ENCODE peak calls at places on chromosome 3, in six cellular contexts. O is tibial nerve, V is Peyer's patch, B is uterus, G is NB4, S is spleen. H is an unnamed sample.

GRCh38 chr3:179194931-179195330 is 46.8 kb downstream of the PIK3CA start:
- DNase-seq in G (no peak), B (no peak), V (no peak), O (no peak), S (no peak), H (no peak)

GRCh38 chr3:32487781-32488526 is 14.7 kb downstream of the CMTM6 start:
- DNase-seq in B (no peak), V (no peak), S (no peak), G (no peak), O (no peak), H (no peak)

GRCh38 chr3:71168961-71169411 is 414.5 kb downstream of the FOXP1 start:
- DNase-seq in B (no peak), G (no peak), S (no peak), V (no peak), O (no peak), H (no peak)

GRCh38 chr3:55884066-55884465 is 397.0 kb upstream of the WNT5A start:
- DNase-seq in B (no peak), S (no peak), V (no peak), O (no peak), G (no peak), H (no peak)

GRCh38 chr3:175941352-175941751 is 1082.2 kb downstream of the NAALADL2 start:
- DNase-seq in S (no peak), V (no peak), G (peak), O (no peak), B (no peak), H (peak)

GRCh38 chr3:58490860-58491501 is 915 bp upstream of the KCTD6 start:
- DNase-seq in S (peak), O (no peak), G (no peak), B (peak), V (no peak), H (peak)

GRCh38 chr3:28103871-28104270 is 137.5 kb upstream of the CMC1 start:
- DNase-seq in O (no peak), S (no peak), V (no peak), B (no peak), G (no peak), H (no peak)

GRCh38 chr3:149411583-149411982 is 34.1 kb upstream of the TM4SF1 start:
- DNase-seq in G (no peak), O (no peak), S (no peak), B (no peak), V (no peak), H (no peak)

GRCh38 chr3:64884574-64884973 is 196.8 kb upstream of the ADAMTS9 start:
- DNase-seq in V (no peak), G (no peak), B (peak), O (no peak), S (no peak), H (no peak)

DNA sequence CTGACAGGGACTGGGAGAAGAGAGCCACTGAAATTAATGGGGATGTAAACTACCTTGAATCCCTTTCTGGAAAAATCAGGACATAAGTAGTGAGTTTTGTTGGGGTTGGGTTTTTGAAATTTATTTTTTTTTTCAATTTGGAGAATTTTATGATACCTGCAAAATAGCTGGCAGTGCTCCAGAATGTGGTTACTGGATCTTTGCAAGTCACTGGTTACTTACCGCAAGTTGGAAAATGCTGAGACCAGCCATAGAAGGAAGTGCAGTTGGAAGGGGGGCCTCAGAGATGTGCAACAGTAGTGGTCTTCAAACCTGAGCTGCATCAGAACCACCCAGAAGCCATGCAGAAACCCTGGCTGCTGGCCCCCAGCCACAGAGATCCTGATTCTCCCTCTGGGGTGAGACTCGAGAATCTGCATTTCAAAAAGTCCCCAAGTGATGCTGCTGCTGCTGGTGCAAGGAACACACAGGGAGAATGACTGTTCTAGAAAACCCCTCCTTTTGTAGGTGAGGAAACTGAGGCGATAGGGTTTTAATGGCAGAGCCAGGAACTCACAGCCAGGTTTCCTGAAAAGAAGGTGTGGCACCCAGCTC is 39.7 kb downstream of the SEMA5B start:
- DNase-seq in V (no peak), G (no peak), B (no peak), S (no peak), O (no peak), H (no peak)
- TF ChIP-seq POLR2A in V (no peak), G (no peak), B (no peak), S (no peak), O (no peak), H (no peak)

DNA sequence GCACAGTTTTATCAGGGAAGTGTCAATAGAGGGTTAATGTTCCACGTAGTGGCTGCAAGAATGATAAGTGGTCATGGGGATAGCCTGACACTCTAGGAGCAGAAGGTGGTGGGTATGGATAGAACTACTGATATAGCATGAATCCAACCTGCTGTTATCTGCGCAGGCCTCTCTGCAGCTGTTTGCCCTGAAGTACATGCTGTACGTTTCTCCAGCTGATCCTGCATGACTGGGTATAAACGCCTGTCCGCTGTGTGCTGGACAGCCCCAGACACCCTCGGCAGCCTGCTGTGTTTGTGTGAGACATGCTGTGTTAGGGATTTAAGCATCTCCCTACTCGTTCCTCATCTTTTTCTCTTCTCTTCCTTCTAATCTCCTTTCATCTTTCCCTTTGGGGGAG is 87.1 kb downstream of the LPP start:
- DNase-seq in V (no peak), B (no peak), O (no peak), G (no peak), S (no peak), H (no peak)
- TF ChIP-seq POLR2A in V (no peak), B (no peak), O (peak), G (no peak), S (no peak), H (no peak)

GRCh38 chr3:170908235-170909116 is at the start of gene EIF5A2:
- DNase-seq in V (peak), O (peak), S (peak), B (peak), G (peak), H (peak)
- TF ChIP-seq POLR2A in V (no peak), O (peak), S (no peak), B (peak), G (peak), H (peak)

GRCh38 chr3:130854208-130854864 is 39.5 kb upstream of the ATP2C1 start:
- DNase-seq in B (no peak), G (no peak), O (no peak), V (no peak), S (no peak), H (no peak)
- TF ChIP-seq POLR2A in B (no peak), G (no peak), O (no peak), V (no peak), S (no peak), H (no peak)

DNA sequence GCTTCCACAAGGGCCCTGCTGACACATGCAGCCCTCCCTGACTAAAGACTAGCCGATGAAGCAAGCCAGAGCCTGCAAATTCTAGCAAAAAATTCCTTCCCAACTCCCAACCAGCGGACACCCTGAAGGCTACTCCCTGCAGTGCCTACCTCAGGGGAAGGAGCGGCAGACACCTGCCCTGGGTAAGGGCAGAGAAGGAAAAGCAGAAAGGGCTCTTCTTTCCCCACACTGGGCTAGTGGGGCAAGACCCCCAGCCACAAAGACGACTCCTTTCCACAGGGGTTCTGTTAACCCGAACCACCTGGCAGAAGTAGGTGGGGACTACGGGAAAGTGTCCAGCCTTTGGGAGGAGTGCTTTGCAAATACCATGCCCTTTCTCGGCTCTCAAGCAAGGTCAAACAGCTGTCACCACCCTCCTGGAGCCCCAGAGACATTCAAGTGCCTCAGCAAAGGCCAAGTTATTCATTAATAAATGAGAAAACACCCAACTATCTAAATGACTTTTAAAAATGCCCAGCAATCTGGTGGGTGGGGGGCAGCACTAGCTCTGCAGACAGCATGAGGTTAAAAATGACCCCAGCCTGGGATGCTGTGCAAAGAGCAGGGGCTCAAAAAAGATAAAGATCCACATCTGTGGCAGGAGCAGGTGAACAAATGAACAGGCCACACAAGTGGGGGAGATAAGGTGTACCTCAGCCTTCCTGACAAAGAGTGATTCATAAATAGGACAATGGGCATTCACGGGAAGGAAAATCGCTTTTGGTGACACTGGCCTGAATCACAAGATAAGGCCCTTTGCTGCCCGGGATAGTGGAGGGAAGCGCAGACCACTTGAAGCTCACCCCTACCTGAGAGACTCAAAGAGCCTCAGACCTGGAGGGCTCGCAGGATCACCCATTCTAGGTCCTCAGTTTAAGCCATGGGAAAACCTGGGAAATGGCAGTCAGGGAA is 33.0 kb downstream of the CCDC12 start:
- DNase-seq in B (no peak), S (peak), O (no peak), V (no peak), G (no peak), H (no peak)
- TF ChIP-seq POLR2A in B (no peak), S (no peak), O (no peak), V (peak), G (no peak), H (no peak)

DNA sequence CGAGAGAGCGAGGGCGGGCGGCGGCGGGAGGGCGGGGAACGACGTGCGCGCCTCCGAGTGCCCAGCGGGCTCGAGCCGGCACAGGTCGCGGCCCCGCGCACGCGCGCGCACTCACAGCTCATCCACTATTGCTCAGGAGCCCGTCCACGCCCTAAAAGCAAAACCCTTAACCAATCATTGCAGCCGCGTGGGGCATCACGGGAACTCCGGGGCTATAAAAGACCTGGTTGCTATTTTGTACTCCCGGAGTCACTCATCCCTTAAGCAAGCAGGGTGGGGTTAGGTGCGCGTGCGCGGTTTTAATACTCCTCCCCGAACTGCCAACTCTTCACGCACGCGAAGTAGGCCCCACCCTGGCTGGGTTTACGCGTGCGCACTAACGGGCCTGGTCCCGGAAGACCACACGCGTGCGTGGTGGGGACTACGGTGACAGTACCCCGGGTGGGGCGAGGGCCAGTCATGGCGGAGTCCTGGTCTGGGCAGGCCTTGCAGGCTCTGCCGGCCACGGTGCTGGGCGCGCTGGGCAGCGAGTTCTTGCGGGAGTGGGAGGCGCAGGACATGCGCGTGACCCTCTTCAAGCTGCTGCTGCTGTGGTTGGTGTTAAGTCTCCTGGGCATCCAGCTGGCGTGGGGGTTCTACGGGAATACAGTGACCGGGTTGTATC is at the start of the genes RHOA and TCTA:
- DNase-seq in O (peak), B (peak), S (peak), V (peak), G (peak), H (peak)
- TF ChIP-seq POLR2A in O (peak), B (peak), S (peak), V (peak), G (peak), H (peak)

DNA sequence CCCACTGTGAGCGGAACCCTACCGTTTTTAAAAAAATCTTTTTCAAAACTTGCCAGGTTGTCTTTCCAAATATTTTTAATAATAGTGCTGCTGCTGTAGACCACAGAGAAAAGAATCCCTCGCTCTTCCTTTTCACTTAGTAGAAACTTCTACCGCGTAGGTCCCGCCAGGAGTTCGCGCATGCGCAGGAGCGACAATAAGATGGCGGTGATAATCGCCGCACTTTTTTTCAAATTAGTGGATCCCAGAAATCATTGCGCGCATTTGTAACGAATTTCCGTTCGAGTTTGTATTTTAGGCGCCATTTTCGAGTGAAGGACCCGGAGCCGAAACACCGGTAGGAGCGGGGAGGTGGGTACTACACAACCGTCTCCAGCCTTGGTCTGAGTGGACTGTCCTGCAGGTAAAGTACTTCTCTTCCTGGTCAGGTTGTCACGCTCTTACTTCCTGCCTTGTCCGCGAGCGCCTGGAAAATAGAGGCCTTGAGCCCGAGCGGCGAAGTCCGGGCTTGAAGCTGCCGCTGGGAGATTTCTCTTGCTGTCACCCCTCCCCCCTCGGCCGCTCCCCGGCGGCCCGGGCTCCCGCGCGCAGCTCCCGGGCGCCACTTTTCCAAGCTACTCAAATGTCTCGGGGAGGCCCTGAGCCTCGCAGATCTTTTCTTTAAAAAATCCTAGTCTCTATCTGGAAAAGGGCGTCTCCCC is at the start of gene SMC4:
- DNase-seq in V (peak), O (peak), G (peak), B (peak), S (peak), H (peak)
- TF ChIP-seq POLR2A in V (peak), O (peak), G (peak), B (peak), S (peak), H (peak)

DNA sequence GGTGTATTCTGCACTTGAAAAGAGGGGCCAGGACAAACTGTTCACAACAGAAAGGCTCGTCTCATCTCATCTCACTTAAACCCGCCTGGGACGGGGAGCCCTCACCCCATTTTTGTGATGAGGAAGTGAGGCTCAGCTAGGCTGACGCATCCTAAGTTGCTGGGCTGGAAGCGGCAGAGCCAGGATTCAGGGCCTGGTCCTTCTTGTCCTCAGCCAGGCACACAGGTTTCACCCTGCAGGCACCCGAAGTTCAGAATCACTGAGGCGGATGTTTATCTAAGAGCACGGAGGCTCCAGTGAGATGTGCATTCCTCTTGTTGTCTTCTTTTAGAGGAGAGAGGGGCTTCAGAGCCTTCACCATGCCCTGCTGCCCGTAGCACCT is 51.1 kb upstream of the PLXNA1 start:
- DNase-seq in V (no peak), B (no peak), G (no peak), S (peak), O (no peak), H (no peak)
- TF ChIP-seq POLR2A in V (no peak), B (no peak), G (no peak), S (no peak), O (no peak), H (no peak)

GRCh38 chr3:23645533-23646196 is 160.1 kb upstream of the UBE2E1 start:
- DNase-seq in B (no peak), V (no peak), O (no peak), S (no peak), G (no peak), H (no peak)

GRCh38 chr3:23637339-23637738 is 168.4 kb upstream of the UBE2E1 start:
- DNase-seq in O (no peak), V (no peak), S (no peak), G (no peak), B (no peak), H (no peak)

GRCh38 chr3:23644099-23644498 is 161.7 kb upstream of the UBE2E1 start:
- DNase-seq in O (no peak), V (no peak), G (no peak), B (no peak), S (no peak), H (no peak)

GRCh38 chr3:23644741-23645140 is 161.0 kb upstream of the UBE2E1 start:
- DNase-seq in V (no peak), O (no peak), B (no peak), G (no peak), S (no peak), H (no peak)

DNA sequence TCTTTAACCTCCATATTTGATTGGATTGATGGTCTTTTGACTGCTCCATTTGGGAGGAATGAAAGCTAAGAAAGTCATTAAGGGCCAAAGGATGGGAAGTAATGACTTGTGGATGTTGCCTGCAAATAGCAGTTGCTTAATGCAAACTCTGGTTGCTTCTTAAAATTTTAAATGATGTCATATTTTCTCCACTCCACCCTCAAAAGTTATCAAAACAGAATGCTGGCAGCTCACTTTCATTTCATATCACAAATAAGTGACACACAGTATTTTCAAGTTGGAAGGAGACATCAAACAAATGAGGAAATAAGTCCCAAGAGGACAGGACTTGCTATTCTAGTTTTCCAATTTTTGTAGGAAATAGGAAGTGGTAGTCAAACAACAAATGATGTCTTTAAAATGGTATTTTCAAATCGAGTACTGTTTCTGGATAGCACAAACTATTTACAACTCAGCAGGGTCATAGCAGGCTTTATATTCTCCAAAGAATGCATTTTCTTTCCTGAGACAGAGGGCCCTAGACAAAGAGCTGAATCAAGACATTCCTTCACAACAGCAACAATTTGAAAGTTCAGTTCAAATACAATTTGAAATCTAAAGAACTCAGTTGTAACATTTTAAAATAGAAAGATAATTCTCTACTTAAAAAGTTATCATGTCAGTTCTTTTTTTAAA is 165.1 kb upstream of the UBE2E1 start:
- DNase-seq in V (no peak), G (no peak), O (no peak), B (no peak), S (no peak), H (no peak)
- TF ChIP-seq POLR2A in V (no peak), G (no peak), O (no peak), B (no peak), S (no peak), H (no peak)

H was measured in right lobe of liver.